ENCODE peak calls at places on chromosomes 5 and 9, in ten cellular contexts. M is mucosa of descending colon, I is BE2C, F is HepG2, A is aorta, X is fibroblast of lung, T is cardiac muscle cell, B is heart left ventricle, E is heart right ventricle, D is left ventricle myocardium inferior. W is an unnamed sample. For H3K4me1 and H3K9me3, the result is how much of the 10 kb centered on the place peaks cover.

GRCh38 chr5:77560677-77561263 is 68.7 kb upstream of the WDR41 start:
- DNase-seq in E (no peak), T (peak), A (no peak), M (no peak), F (peak), B (no peak), I (no peak), D (no peak), X (peak), W (no peak)

GRCh38 chr5:55853818-55854217 is 2.7 kb downstream of the IL31RA start:
- DNase-seq in X (peak), T (peak), B (no peak), I (no peak), E (no peak), D (no peak), A (no peak), M (no peak), F (no peak), W (no peak)

GRCh38 chr9:91102269-91102668 is 259.4 kb downstream of the AUH start:
- DNase-seq in X (no peak), E (no peak), B (no peak), M (no peak), D (no peak), A (no peak), T (no peak), F (no peak), I (no peak), W (no peak)

GRCh38 chr5:69217154-69217731 is 17.4 kb upstream of the CDK7 start:
- DNase-seq in T (no peak), E (no peak), X (no peak), F (no peak), M (no peak), D (peak), I (no peak), A (no peak), B (no peak), W (no peak)

GRCh38 chr5:128778474-128778873 is 186.8 kb upstream of the SLC27A6 start:
- DNase-seq in X (no peak), B (no peak), I (no peak), M (no peak), A (no peak), E (no peak), D (no peak), F (no peak), T (no peak), W (no peak)

GRCh38 chr9:92992549-92992948 is 45.2 kb downstream of the FGD3 start:
- DNase-seq in I (no peak), M (no peak), X (no peak), A (no peak), F (no peak), B (no peak), E (no peak), T (no peak), D (no peak), W (no peak)

GRCh38 chr5:151471276-151471675 is 23.9 kb downstream of the SLC36A1 start:
- DNase-seq in I (no peak), A (no peak), D (no peak), X (no peak), M (no peak), F (no peak), E (no peak), B (no peak), T (no peak), W (no peak)

GRCh38 chr9:108188482-108188881 is 667.3 kb downstream of the ACTL7B start:
- DNase-seq in B (no peak), X (no peak), I (no peak), T (no peak), F (no peak), D (no peak), E (no peak), M (no peak), A (no peak), W (no peak)

GRCh38 chr9:78021692-78022091 is 9.9 kb downstream of the GNAQ start:
- DNase-seq in F (no peak), B (peak), D (peak), I (no peak), T (peak), M (peak), E (no peak), X (no peak), A (no peak), W (no peak)

GRCh38 chr5:170360712-170361501 is 28.3 kb downstream of the KCNMB1 start:
- DNase-seq in E (no peak), F (no peak), M (no peak), T (no peak), X (no peak), B (no peak), D (no peak), A (peak), I (no peak), W (no peak)

GRCh38 chr5:93607367-93608258 is 24.6 kb downstream of the NR2F1 start:
- DNase-seq in M (no peak), D (no peak), I (peak), E (peak), B (no peak), A (no peak), T (peak), F (peak), X (peak), W (no peak)

GRCh38 chr5:1067141-1068121 is 44.4 kb downstream of the SLC12A7 start:
- DNase-seq in F (no peak), A (no peak), D (no peak), M (no peak), B (no peak), E (no peak), X (no peak), I (no peak), T (peak), W (no peak)

GRCh38 chr9:8857330-8858249 is 1058.0 kb upstream of the DMAC1 start:
- DNase-seq in T (peak), A (peak), I (peak), D (peak), B (peak), E (peak), M (peak), F (no peak), X (peak), W (peak)

GRCh38 chr9:12956261-12956660 is 181.4 kb downstream of the LURAP1L start:
- DNase-seq in M (no peak), B (no peak), F (no peak), D (no peak), E (no peak), A (no peak), X (no peak), T (peak), I (no peak), W (no peak)

GRCh38 chr5:50963647-50964584 is 297.5 kb downstream of the PARP8 start:
- DNase-seq in B (no peak), F (no peak), X (no peak), D (no peak), M (no peak), A (no peak), I (peak), E (no peak), T (no peak), W (no peak)

GRCh38 chr9:127877566-127877998 is at the start of gene AK1:
- DNase-seq in X (peak), B (peak), F (no peak), I (peak), M (peak), D (peak), E (peak), A (peak), T (peak), W (peak)

GRCh38 chr5:128197911-128198522 is 114.5 kb downstream of the SLC12A2 start:
- DNase-seq in F (no peak), I (no peak), M (no peak), B (no peak), E (no peak), T (no peak), D (no peak), A (no peak), X (no peak), W (no peak)

GRCh38 chr5:95668728-95669127 is 14.1 kb downstream of the SPATA9 start:
- DNase-seq in A (no peak), M (no peak), I (no peak), F (no peak), B (no peak), T (peak), E (no peak), D (no peak), X (peak), W (no peak)

GRCh38 chr5:109656829-109657228 is 32.9 kb upstream of the MAN2A1 start:
- DNase-seq in F (no peak), E (peak), B (peak), D (peak), M (peak), I (no peak), X (peak), A (peak), T (peak), W (no peak)

GRCh38 chr5:159216454-159216853 is 7.1 kb upstream of the RNF145 start:
- DNase-seq in I (no peak), E (no peak), X (peak), T (no peak), F (no peak), B (no peak), A (no peak), M (no peak), D (no peak), W (no peak)

GRCh38 chr9:137029058-137029922 is 1.3 kb upstream of the ABCA2 start:
- DNase-seq in A (peak), I (peak), M (peak), D (peak), E (peak), F (peak), T (peak), X (peak), B (peak), W (peak)

GRCh38 chr5:153960269-153961215 is 78.2 kb downstream of the FAM114A2 start:
- DNase-seq in I (no peak), B (no peak), F (no peak), X (no peak), M (no peak), E (no peak), D (no peak), T (peak), A (no peak), W (no peak)

GRCh38 chr9:95103385-95104087 is 214.0 kb downstream of the FANCC start:
- DNase-seq in D (peak), T (peak), B (peak), E (no peak), I (peak), A (peak), M (no peak), X (peak), F (peak), W (no peak)

GRCh38 chr9:121974421-121974820 is 118.7 kb downstream of the TTLL11 start:
- DNase-seq in M (no peak), E (no peak), X (no peak), I (no peak), B (no peak), F (no peak), D (no peak), T (no peak), A (no peak), W (no peak)

GRCh38 chr5:79146352-79146751 is 34.7 kb downstream of the BHMT start:
- DNase-seq in E (no peak), F (no peak), T (peak), A (no peak), D (no peak), I (no peak), M (no peak), B (no peak), X (peak), W (no peak)

GRCh38 chr9:70229579-70229978 is 29.2 kb upstream of the SMC5 start:
- DNase-seq in D (no peak), X (peak), F (no peak), M (no peak), T (peak), E (no peak), I (no peak), B (no peak), A (no peak), W (no peak)

GRCh38 chr5:102670224-102670836 is 84.8 kb upstream of the PAM start:
- DNase-seq in T (peak), D (no peak), X (no peak), B (no peak), M (no peak), E (peak), F (peak), I (peak), A (no peak), W (peak)

GRCh38 chr9:102035929-102036328 is 297.5 kb upstream of the GRIN3A start:
- DNase-seq in B (no peak), A (no peak), F (no peak), X (no peak), T (no peak), I (no peak), M (no peak), D (no peak), E (no peak), W (no peak)

GRCh38 chr5:33470544-33470943 is 29.8 kb downstream of the TARS1 start:
- DNase-seq in M (no peak), E (no peak), B (no peak), D (no peak), A (no peak), I (peak), F (peak), X (peak), T (peak), W (peak)

GRCh38 chr9:108099854-108100253 is 610.3 kb upstream of the KLF4 start:
- DNase-seq in T (no peak), I (no peak), M (no peak), B (no peak), X (no peak), A (no peak), F (no peak), E (no peak), D (no peak), W (no peak)

GRCh38 chr5:167720201-167720600 is 571.2 kb upstream of the WWC1 start:
- DNase-seq in A (no peak), E (no peak), M (no peak), B (no peak), D (no peak), F (no peak), T (no peak), X (no peak), I (no peak), W (no peak)

GRCh38 chr9:134643306-134643705 is 1.7 kb downstream of the COL5A1 start:
- DNase-seq in B (no peak), X (peak), M (no peak), D (no peak), F (no peak), T (peak), I (no peak), E (no peak), A (no peak), W (no peak)

DNA sequence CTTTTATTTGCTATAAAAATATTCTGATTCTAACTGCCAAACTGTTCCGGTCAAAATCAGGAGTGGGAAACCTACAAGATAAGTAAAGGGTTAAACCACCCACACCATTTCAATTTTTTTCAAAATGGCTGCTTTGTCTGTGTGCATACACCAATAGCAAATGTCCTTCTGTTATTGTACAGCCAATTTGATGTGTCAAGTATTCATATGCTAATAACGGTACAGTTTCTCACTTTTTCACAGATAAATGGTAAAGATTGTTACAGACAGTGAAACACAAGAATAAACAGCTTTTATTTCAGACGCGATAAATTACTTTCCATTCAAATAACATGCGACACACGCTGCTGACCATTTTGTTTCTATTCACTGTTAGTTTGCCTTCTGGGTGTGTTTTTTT is 215.7 kb upstream of the TMEM161B start:
- DNase-seq in F (no peak), E (no peak), A (no peak), D (no peak), B (no peak), T (no peak), X (no peak), M (no peak), I (no peak), W (no peak)
- H3K4me1 ChIP-seq in F (under half), E (under half), A (under half), D (under half), B (under half), T (under half), X (under half), M (under half), I (under half), W (under half)

GRCh38 chr9:33136721-33137120 is 30.4 kb downstream of the B4GALT1 start:
- DNase-seq in M (no peak), T (no peak), B (no peak), A (no peak), F (no peak), D (no peak), I (no peak), E (no peak), X (no peak), W (no peak)

GRCh38 chr9:33137271-33137670 is 29.9 kb downstream of the B4GALT1 start:
- DNase-seq in I (no peak), M (no peak), B (no peak), T (no peak), D (no peak), E (no peak), F (no peak), X (no peak), A (no peak), W (no peak)

GRCh38 chr9:33138768-33139167 is 28.4 kb downstream of the B4GALT1 start:
- DNase-seq in T (no peak), M (no peak), A (no peak), I (no peak), E (no peak), F (no peak), D (no peak), X (no peak), B (no peak), W (no peak)

GRCh38 chr9:33139421-33140228 is 27.5 kb downstream of the B4GALT1 start:
- DNase-seq in A (peak), I (peak), D (peak), B (peak), E (peak), T (peak), X (peak), M (peak), F (peak), W (peak)

GRCh38 chr9:33137781-33138264 is 29.3 kb downstream of the B4GALT1 start:
- DNase-seq in X (no peak), F (no peak), T (no peak), D (no peak), M (no peak), E (no peak), A (no peak), I (no peak), B (no peak), W (no peak)
- H3K4me3 ChIP-seq in X (no peak), F (no peak), T (no peak), D (no peak), M (no peak), E (no peak), A (no peak), I (no peak), B (no peak), W (no peak)

DNA sequence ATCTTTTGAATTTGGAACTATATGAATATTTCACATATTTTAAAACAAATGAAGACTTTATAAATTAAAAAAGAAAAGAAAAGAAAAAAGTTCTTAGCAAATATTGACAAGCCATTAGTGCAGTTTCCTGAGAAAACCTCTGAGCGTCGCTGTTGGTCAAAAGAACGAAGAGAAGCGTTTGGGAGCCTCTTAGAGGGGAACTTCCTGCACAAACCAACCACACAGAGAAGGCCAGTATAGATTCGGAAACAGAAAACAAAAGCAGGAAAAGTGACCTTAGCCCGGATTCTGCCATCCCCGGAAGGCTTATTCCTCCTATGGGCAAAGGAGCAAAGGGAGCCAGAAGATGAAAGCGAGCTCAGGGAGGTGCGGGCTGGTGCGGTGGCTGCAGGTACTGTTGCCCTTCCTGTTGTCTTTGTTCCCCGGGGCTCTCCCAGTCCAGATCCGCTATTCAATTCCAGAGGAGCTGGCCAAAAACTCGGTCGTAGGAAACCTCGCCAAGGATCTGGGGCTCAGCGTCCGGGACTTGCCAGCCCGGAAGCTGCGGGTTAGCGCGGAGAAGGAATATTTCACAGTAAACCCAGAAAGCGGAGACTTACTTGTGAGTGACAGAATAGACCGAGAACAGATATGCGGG is at the start of gene PCDHGB2:
- DNase-seq in M (no peak), A (no peak), I (no peak), B (no peak), X (peak), D (no peak), T (peak), E (no peak), F (peak), W (peak)
- H3K9me3 ChIP-seq in M (half or more), A (under half), I (under half), B (half or more), X (under half), D (half or more), T (under half), E (under half), F (under half), W (under half)

DNA sequence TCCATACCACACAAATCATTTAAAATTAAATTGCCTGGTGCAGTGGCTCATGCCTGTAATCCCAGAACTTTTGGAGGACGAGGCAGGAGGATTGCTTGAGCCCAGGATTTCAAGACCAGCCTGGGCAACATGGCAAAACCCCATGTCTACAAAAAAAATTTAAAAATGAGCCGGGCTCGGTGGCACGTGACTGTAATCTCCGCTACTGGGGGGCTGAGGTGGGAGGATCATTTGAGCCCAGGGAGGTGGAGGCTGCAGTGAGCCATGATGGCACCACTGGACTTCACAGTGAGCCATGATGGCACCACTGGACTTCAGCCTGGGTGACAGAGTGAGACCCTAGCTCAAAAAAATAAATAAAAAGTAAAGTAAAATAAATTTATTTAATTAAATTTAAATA is 40.9 kb downstream of the LYRM7 start:
- DNase-seq in D (no peak), X (no peak), F (no peak), E (no peak), A (no peak), M (no peak), B (no peak), I (no peak), T (no peak), W (no peak)
- H3K4me1 ChIP-seq in D (under half), X (under half), F (under half), E (under half), A (under half), M (under half), B (under half), I (under half), T (under half), W (under half)

GRCh38 chr9:110528645-110529044 is 50.9 kb downstream of the SVEP1 start:
- DNase-seq in F (no peak), X (no peak), I (no peak), T (no peak), B (no peak), A (no peak), M (no peak), D (no peak), E (no peak), W (no peak)

GRCh38 chr9:110536802-110537201 is 42.7 kb downstream of the SVEP1 start:
- DNase-seq in B (no peak), D (no peak), A (no peak), E (no peak), X (peak), I (no peak), M (no peak), T (peak), F (no peak), W (no peak)

GRCh38 chr9:110531776-110532175 is 47.8 kb downstream of the SVEP1 start:
- DNase-seq in I (no peak), T (peak), B (no peak), X (peak), M (no peak), D (no peak), E (no peak), A (no peak), F (no peak), W (no peak)

GRCh38 chr9:110538169-110538568 is 41.4 kb downstream of the SVEP1 start:
- DNase-seq in E (no peak), A (no peak), M (no peak), B (no peak), D (no peak), I (no peak), T (peak), X (peak), F (no peak), W (no peak)

GRCh38 chr9:110532908-110533665 is 46.5 kb downstream of the SVEP1 start:
- DNase-seq in F (no peak), T (no peak), X (no peak), E (no peak), I (no peak), M (no peak), D (no peak), A (no peak), B (no peak), W (no peak)
- H3K4me3 ChIP-seq in F (no peak), T (no peak), X (no peak), E (no peak), I (no peak), M (no peak), D (no peak), A (no peak), B (no peak), W (no peak)

GRCh38 chr9:37054513-37054776 is 20.4 kb upstream of the PAX5 start:
- DNase-seq in E (no peak), F (no peak), B (no peak), M (no peak), D (no peak), A (no peak), I (no peak), T (no peak), X (no peak), W (no peak)
- H3K9me3 ChIP-seq in E (under half), F (under half), B (under half), M (under half), D (under half), A (under half), I (under half), T (under half), X (under half), W (under half)